ENCODE peak calls at places on chromosome 16, in five cellular contexts. T is LoVo, Q is choroid plexus epithelial cell, L is COR-L47, J is ELF-1. V is an unnamed sample.

GRCh38 chr16:5490499-5490898 is 392.9 kb upstream of the EEF2KMT start:
- DNase-seq in Q (no peak), T (peak; percentile 21), L (no peak), J (peak; percentile 71), V (no peak)

GRCh38 chr16:65572156-65572555 is 450.3 kb upstream of the CDH11 start:
- DNase-seq in L (no peak), T (peak; percentile 51), J (no peak), Q (peak; percentile 87), V (no peak)

GRCh38 chr16:60755907-60756306 is 1280.3 kb downstream of the CDH8 start:
- DNase-seq in Q (no peak), L (no peak), T (no peak), J (no peak), V (no peak)

GRCh38 chr16:2816751-2817495 is at the start of gene PRSS21:
- DNase-seq in T (no peak), L (no peak), Q (no peak), J (no peak), V (no peak)

GRCh38 chr16:89545831-89546574 is 14.5 kb upstream of the RPL13 start:
- DNase-seq in Q (no peak), J (no peak), T (no peak), L (no peak), V (no peak)

GRCh38 chr16:74667215-74667765 is 613 bp upstream of the RFWD3 start:
- DNase-seq in L (no peak), J (peak; percentile 78), Q (peak; percentile 30), T (peak; percentile 6), V (no peak)

GRCh38 chr16:88456356-88457292 is 3.5 kb downstream of the ZFPM1 start:
- DNase-seq in T (no peak), L (peak; percentile 77), J (no peak), Q (no peak), V (no peak)

GRCh38 chr16:1276580-1276878 is 20.7 kb downstream of the TPSD1 start:
- DNase-seq in L (no peak), J (no peak), Q (no peak), T (no peak), V (no peak)

GRCh38 chr16:30051518-30051917 is 14.0 kb upstream of the ALDOA start:
- DNase-seq in L (no peak), Q (peak; percentile 72), T (no peak), J (peak; percentile 55), V (no peak)

V was measured in T1000.